ENCODE peak calls at places on chromosome 3, in ten cellular contexts. X is spleen, G is breast epithelium, L is H1, M is HepG2, Q is suprapubic skin, U is prostate gland, E is sigmoid colon, P is K562, V is HCT116. Z is an unnamed sample. For H3K27me3, the result is how much of the 10 kb centered on the place peaks cover.

GRCh38 chr3:43031490-43032216 is 52.5 kb downstream of the GASK1A start:
- DNase-seq in X (no peak), G (no peak), L (no peak), M (no peak), Q (peak), U (no peak), E (peak), P (no peak), V (no peak), Z (peak)

GRCh38 chr3:20574746-20575145 is 388.7 kb upstream of the SGO1 start:
- DNase-seq in X (no peak), G (no peak), L (no peak), M (no peak), Q (no peak), U (no peak), E (no peak), P (no peak), V (no peak), Z (no peak)

GRCh38 chr3:57160046-57160730 is 5.0 kb downstream of the IL17RD start:
- DNase-seq in X (no peak), G (no peak), L (no peak), M (no peak), Q (no peak), U (no peak), E (no peak), P (no peak), V (no peak), Z (no peak)

GRCh38 chr3:54443572-54444161 is 321.3 kb downstream of the CACNA2D3 start:
- DNase-seq in X (no peak), G (no peak), L (no peak), M (peak), Q (no peak), U (peak), E (no peak), P (no peak), V (no peak), Z (no peak)

GRCh38 chr3:132351222-132351806 is 34.1 kb downstream of the ACP3 start:
- DNase-seq in X (no peak), G (no peak), L (no peak), M (no peak), Q (no peak), U (no peak), E (no peak), P (no peak), V (no peak), Z (no peak)

GRCh38 chr3:55000546-55000945 is 72.7 kb upstream of the LRTM1 start:
- DNase-seq in X (no peak), G (no peak), L (no peak), M (no peak), Q (no peak), U (no peak), E (no peak), P (no peak), V (no peak), Z (no peak)

GRCh38 chr3:96813134-96813819 is 1.1 kb upstream of the EPHA6 start:
- DNase-seq in X (peak), G (peak), L (peak), M (peak), Q (peak), U (peak), E (peak), P (no peak), V (no peak), Z (peak)

GRCh38 chr3:4994823-4995499 is 15.7 kb downstream of the BHLHE40 start:
- DNase-seq in X (no peak), G (peak), L (no peak), M (peak), Q (peak), U (peak), E (peak), P (peak), V (peak), Z (peak)

GRCh38 chr3:49024449-49024848 is 2.5 kb downstream of the NDUFAF3 start:
- DNase-seq in X (no peak), G (no peak), L (no peak), M (no peak), Q (no peak), U (no peak), E (no peak), P (no peak), V (no peak), Z (no peak)

GRCh38 chr3:49027634-49028033 is 1.6 kb downstream of the IMPDH2 start:
- DNase-seq in X (no peak), G (no peak), L (no peak), M (no peak), Q (no peak), U (no peak), E (no peak), P (no peak), V (no peak), Z (no peak)

GRCh38 chr3:49025005-49025792 is 3.3 kb downstream of the NDUFAF3 start:
- DNase-seq in X (no peak), G (no peak), L (no peak), M (no peak), Q (no peak), U (no peak), E (no peak), P (no peak), V (no peak), Z (no peak)

GRCh38 chr3:49026536-49026935 is 2.7 kb downstream of the IMPDH2 start:
- DNase-seq in X (no peak), G (no peak), L (no peak), M (no peak), Q (no peak), U (no peak), E (no peak), P (no peak), V (no peak), Z (no peak)

DNA sequence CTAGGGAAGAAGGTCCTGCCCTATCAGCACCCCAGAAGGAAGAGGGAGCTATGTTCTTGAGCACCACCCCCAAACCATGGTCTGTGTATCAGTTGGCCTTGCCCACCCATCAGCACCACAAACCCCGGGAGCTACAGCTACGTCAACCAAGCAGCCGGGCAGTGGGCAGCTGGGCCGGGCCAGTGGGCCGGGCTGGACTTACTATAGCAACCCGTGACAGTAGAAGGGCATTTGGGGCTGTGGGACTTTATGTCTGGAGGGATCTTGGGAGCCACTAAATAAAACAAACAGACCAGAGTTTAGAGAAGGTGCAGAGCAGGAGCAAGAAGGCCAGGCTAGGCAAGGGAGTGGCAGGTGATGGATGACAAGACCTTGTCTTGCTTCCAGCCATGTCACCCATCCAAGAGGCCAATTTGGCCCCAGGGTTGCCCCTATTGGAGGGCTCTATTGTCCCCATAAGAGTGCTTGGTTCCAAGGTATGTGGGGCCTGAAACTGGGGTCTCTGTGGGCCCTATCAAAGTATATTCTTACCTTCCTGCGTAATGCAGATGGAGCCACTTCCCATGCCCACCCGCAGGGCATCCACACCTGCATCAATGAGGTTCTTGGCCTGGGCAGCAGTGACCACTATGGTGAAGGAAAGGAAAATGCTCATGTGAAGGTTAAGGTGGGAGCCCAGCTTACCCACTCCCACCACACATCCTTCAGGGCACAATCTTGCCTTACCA is 3.2 kb downstream of the IMPDH2 start:
- DNase-seq in X (no peak), G (no peak), L (no peak), M (no peak), Q (no peak), U (no peak), E (no peak), P (no peak), V (no peak), Z (peak)
- TF ChIP-seq POLR2AphosphoS5 in X (peak), G (no peak), L (peak), M (peak), Q (no peak), U (no peak), E (no peak), P (no peak), V (no peak), Z (no peak)

GRCh38 chr3:150408232-150409124 is at the start of gene TSC22D2:
- DNase-seq in X (peak), G (peak), L (peak), M (peak), Q (peak), U (peak), E (peak), P (peak), V (peak), Z (peak)
- TF ChIP-seq POLR2A in X (peak), G (peak), L (peak), M (peak), Q (peak), U (peak), E (peak), P (peak), V (peak), Z (peak)

GRCh38 chr3:111027868-111028267 is 43.7 kb upstream of the NECTIN3 start:
- DNase-seq in X (no peak), G (no peak), L (no peak), M (no peak), Q (no peak), U (no peak), E (no peak), P (no peak), V (no peak), Z (no peak)
- H3K27me3 ChIP-seq in X (under half), G (under half), L (under half), M (under half), Q (under half), U (under half), E (under half), P (under half), V (under half), Z (under half)

GRCh38 chr3:165946360-165946759 is 109.1 kb upstream of the BCHE start:
- DNase-seq in X (no peak), G (no peak), L (no peak), M (no peak), Q (no peak), U (no peak), E (no peak), P (no peak), V (no peak), Z (no peak)
- TF ChIP-seq POLR2AphosphoS5 in X (no peak), G (no peak), L (no peak), M (no peak), Q (no peak), U (no peak), E (no peak), P (no peak), V (no peak), Z (no peak)

GRCh38 chr3:47163990-47164848 is at the start of gene SETD2:
- DNase-seq in X (peak), G (peak), L (peak), M (peak), Q (peak), U (peak), E (peak), P (peak), V (peak), Z (peak)
- TF ChIP-seq POLR2A in X (peak), G (no peak), L (peak), M (peak), Q (peak), U (peak), E (no peak), P (peak), V (no peak), Z (peak)

Z was measured in upper lobe of left lung.